ENCODE peak calls at places on chromosomes 1 and 21, in eight cellular contexts. N is astrocyte; I is CD8-positive, alpha-beta T cell; W is fibroblast of pulmonary artery; Y is HFFc6; R is colonic mucosa; X is D721Med; L is fibroblast of villous mesenchyme. A is an unnamed sample.

GRCh38 chr21:27070881-27071670 is 104.2 kb upstream of the ADAMTS5 start:
- DNase-seq in L (no peak), X (no peak), Y (no peak), N (no peak), I (no peak), R (no peak), W (no peak), A (no peak)

GRCh38 chr1:8424539-8425116 is 106.7 kb downstream of the SLC45A1 start:
- DNase-seq in X (no peak), N (no peak), Y (no peak), I (no peak), W (peak; percentile 41), R (peak; percentile 84), L (no peak), A (no peak)

GRCh38 chr1:20112279-20113000 is 6.9 kb downstream of the PLA2G2D start:
- DNase-seq in Y (no peak), X (no peak), I (no peak), N (peak; percentile 42), R (no peak), W (no peak), L (no peak), A (no peak)

GRCh38 chr1:196723325-196724185 is 51.1 kb upstream of the CFHR3 start:
- DNase-seq in N (no peak), R (no peak), W (no peak), I (no peak), X (no peak), Y (peak; percentile 57), L (peak; percentile 29), A (peak; percentile 77)

GRCh38 chr21:33238565-33239255 is 9.0 kb downstream of the IFNAR2 start:
- DNase-seq in R (no peak), N (no peak), Y (no peak), W (no peak), I (no peak), X (no peak), L (no peak), A (no peak)

GRCh38 chr1:173669491-173669941 is at the start of gene ANKRD45:
- DNase-seq in L (peak; percentile 14), N (peak; percentile 36), X (no peak), W (peak; percentile 57), Y (no peak), I (no peak), R (no peak), A (no peak)

GRCh38 chr1:8510041-8510823 is 192.3 kb downstream of the SLC45A1 start:
- DNase-seq in I (no peak), N (peak; percentile 90), X (no peak), W (peak; percentile 67), Y (peak; percentile 78), L (peak; percentile 80), R (no peak), A (no peak)

GRCh38 chr1:22536506-22536905 is 26.8 kb upstream of the EPHA8 start:
- DNase-seq in Y (no peak), L (no peak), R (no peak), W (peak; percentile 10), X (no peak), N (no peak), I (no peak), A (no peak)

GRCh38 chr1:39866767-39867166 is 16.5 kb downstream of the TRIT1 start:
- DNase-seq in I (no peak), R (no peak), N (peak; percentile 69), X (no peak), Y (peak; percentile 88), L (peak; percentile 79), W (peak; percentile 74), A (no peak)

GRCh38 chr1:211182746-211183145 is 48.8 kb upstream of the KCNH1 start:
- DNase-seq in I (no peak), R (no peak), Y (no peak), L (peak; percentile 10), X (no peak), W (no peak), N (no peak), A (no peak)

GRCh38 chr1:212586429-212587303 is 21.9 kb upstream of the ATF3 start:
- DNase-seq in L (no peak), I (no peak), R (no peak), N (no peak), W (no peak), X (no peak), Y (no peak), A (no peak)

GRCh38 chr1:3283849-3284248 is 170.6 kb upstream of the ARHGEF16 start:
- DNase-seq in I (no peak), W (peak; percentile 1), X (no peak), L (no peak), Y (no peak), N (no peak), R (peak; percentile 28), A (no peak)

GRCh38 chr1:243346481-243346880 is 90.6 kb downstream of the SDCCAG8 start:
- DNase-seq in W (no peak), X (no peak), R (no peak), N (no peak), I (no peak), L (no peak), Y (no peak), A (no peak)

GRCh38 chr1:68590473-68590872 is 93.6 kb upstream of the DEPDC1 start:
- DNase-seq in I (no peak), Y (no peak), L (no peak), R (no peak), N (no peak), X (no peak), W (no peak), A (peak; percentile 11)

GRCh38 chr1:240337795-240338194 is 246.1 kb downstream of the FMN2 start:
- DNase-seq in R (no peak), I (no peak), L (peak; percentile 92), Y (peak; percentile 94), X (no peak), W (peak; percentile 84), N (peak; percentile 95), A (peak; percentile 95)

GRCh38 chr1:101235241-101235695 is 1.6 kb upstream of the S1PR1 start:
- DNase-seq in R (no peak), Y (no peak), I (no peak), N (no peak), L (no peak), X (no peak), W (no peak), A (no peak)

GRCh38 chr1:233737341-233737740 is 123.4 kb downstream of the KCNK1 start:
- DNase-seq in X (no peak), R (no peak), W (no peak), I (no peak), L (no peak), N (no peak), Y (no peak), A (no peak)

GRCh38 chr1:37666241-37666867 is 26.0 kb upstream of the CDCA8 start:
- DNase-seq in W (no peak), N (no peak), I (no peak), R (no peak), X (no peak), L (no peak), Y (no peak), A (no peak)

GRCh38 chr1:17545354-17545753 is 5.9 kb downstream of the ARHGEF10L start:
- DNase-seq in W (peak; percentile 68), L (peak; percentile 63), Y (peak; percentile 69), R (peak; percentile 45), N (no peak), X (no peak), I (no peak), A (peak; percentile 64)

GRCh38 chr21:38388684-38389676 is 109.3 kb downstream of the ERG start:
- DNase-seq in L (no peak), X (no peak), W (no peak), I (no peak), N (no peak), R (no peak), Y (no peak), A (no peak)

GRCh38 chr1:43284065-43284464 is 1.3 kb downstream of the C1orf210 start:
- DNase-seq in L (no peak), W (no peak), X (no peak), R (no peak), I (no peak), Y (no peak), N (no peak), A (no peak)

DNA sequence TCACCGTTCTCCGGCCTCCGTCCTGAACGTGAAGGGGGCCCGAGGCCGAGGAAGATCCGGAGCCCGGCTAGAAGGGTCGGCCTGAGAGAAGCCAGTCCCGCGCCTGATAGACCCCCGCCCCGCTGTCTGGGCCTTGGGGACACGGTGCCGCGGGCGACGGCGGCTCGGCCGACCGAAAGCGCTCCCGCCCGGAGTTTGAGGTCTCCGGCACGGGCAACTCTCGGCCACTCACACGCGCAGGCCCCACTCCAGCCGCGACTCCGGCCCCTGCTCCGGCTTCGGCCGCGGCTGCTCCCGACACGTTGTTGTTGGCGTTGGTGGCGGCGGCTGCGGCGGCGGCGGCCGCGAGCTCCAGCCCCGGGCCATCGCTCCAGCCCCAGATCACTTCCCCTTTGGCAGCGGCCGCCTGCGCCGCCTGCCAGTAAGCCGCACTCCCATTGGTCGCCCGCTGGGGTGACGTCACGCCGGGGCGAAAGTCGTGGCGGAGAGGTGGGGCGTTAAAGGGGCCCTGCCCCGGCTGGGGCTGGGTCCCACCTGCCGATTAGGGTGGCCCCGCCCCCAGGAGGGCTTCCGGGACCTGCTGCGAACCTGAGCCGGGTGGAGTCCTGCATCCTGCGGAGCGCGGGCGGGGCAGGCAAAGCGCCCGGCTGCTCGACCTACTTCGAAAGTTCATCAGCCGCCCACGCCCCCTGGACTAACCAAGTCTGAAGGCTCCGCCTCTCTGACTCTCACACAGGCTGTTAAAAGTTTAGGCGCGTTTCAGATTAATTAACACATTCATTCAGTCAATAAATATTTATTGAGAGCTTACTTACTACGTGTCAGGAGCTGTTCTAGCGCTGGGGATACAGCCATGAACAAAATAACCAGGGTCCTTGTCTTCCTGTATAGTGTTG is at the start of gene EFCAB14:
- DNase-seq in I (peak; percentile 98), N (peak; percentile 79), W (peak; percentile 89), L (peak; percentile 93), X (peak; percentile 78), R (peak; percentile 99), Y (peak; percentile 84), A (peak; percentile 97)
- TF ChIP-seq CTCF in I (no peak), N (no peak), W (no peak), L (no peak), X (no peak), R (no peak), Y (no peak), A (no peak)

GRCh38 chr1:85952460-85952859 is 204.1 kb downstream of the COL24A1 start:
- DNase-seq in I (no peak), N (no peak), R (no peak), X (no peak), Y (no peak), W (no peak), L (peak; percentile 18), A (peak; percentile 10)

GRCh38 chr1:85943526-85943925 is 213.0 kb downstream of the COL24A1 start:
- DNase-seq in W (no peak), Y (no peak), X (no peak), L (no peak), N (no peak), I (no peak), R (no peak), A (no peak)

GRCh38 chr1:85947223-85947622 is 209.3 kb downstream of the COL24A1 start:
- DNase-seq in L (no peak), W (no peak), N (no peak), I (no peak), Y (no peak), X (no peak), R (no peak), A (no peak)
- TF ChIP-seq CTCF in L (no peak), W (no peak), N (no peak), I (no peak), Y (no peak), X (no peak), R (no peak), A (no peak)

GRCh38 chr1:88029899-88030298 is 654.2 kb upstream of the PKN2 start:
- DNase-seq in X (no peak), L (no peak), I (no peak), N (no peak), Y (no peak), R (no peak), W (no peak), A (no peak)
- TF ChIP-seq CTCF in X (no peak), L (no peak), I (no peak), N (no peak), Y (no peak), R (no peak), W (no peak), A (no peak)

GRCh38 chr1:33093004-33093403 is 12.1 kb downstream of the AZIN2 start:
- DNase-seq in X (no peak), R (no peak), I (no peak), W (no peak), Y (no peak), L (no peak), N (no peak), A (no peak)
- TF ChIP-seq CTCF in X (no peak), R (no peak), I (no peak), W (no peak), Y (peak; percentile 43), L (no peak), N (no peak), A (no peak)